ENCODE peak calls at places on chromosomes 11 and 22, in eight cellular contexts. One of them, this sample, is unnamed.

GRCh38 chr22:19803736-19804267 is 43.2 kb downstream of the TBX1 start:
- DNase-seq in brain microvascular endothelial cell: no peak
- DNase-seq in uterus: no peak
- DNase-seq in mammary epithelial cell: no peak
- DNase-seq in AG04450: no peak
- DNase-seq in HFFc6: no peak
- DNase-seq in nephron progenitor cell: no peak
- DNase-seq in tibial artery: no peak
- DNase-seq in this sample: no peak

GRCh38 chr11:46352063-46352841 is 5.0 kb downstream of the DGKZ start:
- DNase-seq in brain microvascular endothelial cell: no peak
- DNase-seq in uterus: no peak
- DNase-seq in mammary epithelial cell: peak; percentile 87
- DNase-seq in AG04450: no peak
- DNase-seq in HFFc6: no peak
- DNase-seq in nephron progenitor cell: peak; percentile 82
- DNase-seq in tibial artery: no peak
- DNase-seq in this sample: no peak

GRCh38 chr11:108733479-108734116 is 68.7 kb downstream of the DDX10 start:
- DNase-seq in brain microvascular endothelial cell: peak; percentile 62
- DNase-seq in uterus: no peak
- DNase-seq in mammary epithelial cell: peak; percentile 58
- DNase-seq in AG04450: no peak
- DNase-seq in HFFc6: peak; percentile 38
- DNase-seq in nephron progenitor cell: no peak
- DNase-seq in tibial artery: no peak
- DNase-seq in this sample: no peak

GRCh38 chr11:33185756-33186155 is 24.5 kb upstream of the CSTF3 start:
- DNase-seq in brain microvascular endothelial cell: no peak
- DNase-seq in uterus: no peak
- DNase-seq in mammary epithelial cell: no peak
- DNase-seq in AG04450: no peak
- DNase-seq in HFFc6: no peak
- DNase-seq in nephron progenitor cell: no peak
- DNase-seq in tibial artery: no peak
- DNase-seq in this sample: no peak

GRCh38 chr11:75475767-75476650 is 43.0 kb upstream of the KLHL35 start:
- DNase-seq in brain microvascular endothelial cell: peak; percentile 9
- DNase-seq in uterus: peak; percentile 60
- DNase-seq in mammary epithelial cell: peak; percentile 30
- DNase-seq in AG04450: no peak
- DNase-seq in HFFc6: no peak
- DNase-seq in nephron progenitor cell: no peak
- DNase-seq in tibial artery: no peak
- DNase-seq in this sample: no peak

GRCh38 chr11:110798231-110798630 is 86.0 kb upstream of the ARHGAP20 start:
- DNase-seq in brain microvascular endothelial cell: no peak
- DNase-seq in uterus: no peak
- DNase-seq in mammary epithelial cell: no peak
- DNase-seq in AG04450: no peak
- DNase-seq in HFFc6: no peak
- DNase-seq in nephron progenitor cell: no peak
- DNase-seq in tibial artery: no peak
- DNase-seq in this sample: no peak

GRCh38 chr11:19646921-19647320 is 65.7 kb upstream of the NAV2 start:
- DNase-seq in brain microvascular endothelial cell: peak; percentile 88
- DNase-seq in uterus: no peak
- DNase-seq in mammary epithelial cell: peak; percentile 54
- DNase-seq in AG04450: peak; percentile 80
- DNase-seq in HFFc6: peak; percentile 95
- DNase-seq in nephron progenitor cell: no peak
- DNase-seq in tibial artery: no peak
- DNase-seq in this sample: no peak

GRCh38 chr11:90997241-90997640 is 774.4 kb upstream of the CHORDC1 start:
- DNase-seq in brain microvascular endothelial cell: no peak
- DNase-seq in uterus: no peak
- DNase-seq in mammary epithelial cell: no peak
- DNase-seq in AG04450: no peak
- DNase-seq in HFFc6: no peak
- DNase-seq in nephron progenitor cell: no peak
- DNase-seq in tibial artery: no peak
- DNase-seq in this sample: no peak

GRCh38 chr11:64868904-64869570 is 9.4 kb downstream of the EHD1 start:
- DNase-seq in brain microvascular endothelial cell: peak; percentile 79
- DNase-seq in uterus: peak; percentile 69
- DNase-seq in mammary epithelial cell: peak; percentile 96
- DNase-seq in AG04450: peak; percentile 81
- DNase-seq in HFFc6: peak; percentile 69
- DNase-seq in nephron progenitor cell: no peak
- DNase-seq in tibial artery: peak; percentile 65
- DNase-seq in this sample: no peak

GRCh38 chr22:30829901-30830550 is 135.4 kb downstream of the OSBP2 start:
- DNase-seq in brain microvascular endothelial cell: peak; percentile 91
- DNase-seq in uterus: no peak
- DNase-seq in mammary epithelial cell: peak; percentile 99
- DNase-seq in AG04450: peak; percentile 68
- DNase-seq in HFFc6: peak; percentile 97
- DNase-seq in nephron progenitor cell: no peak
- DNase-seq in tibial artery: no peak
- DNase-seq in this sample: peak; percentile 68

GRCh38 chr22:46588279-46589140 is 31.7 kb upstream of the GRAMD4 start:
- DNase-seq in brain microvascular endothelial cell: no peak
- DNase-seq in uterus: no peak
- DNase-seq in mammary epithelial cell: no peak
- DNase-seq in AG04450: no peak
- DNase-seq in HFFc6: no peak
- DNase-seq in nephron progenitor cell: no peak
- DNase-seq in tibial artery: no peak
- DNase-seq in this sample: no peak

GRCh38 chr22:46587492-46588278 is 32.5 kb upstream of the GRAMD4 start:
- DNase-seq in brain microvascular endothelial cell: no peak
- DNase-seq in uterus: no peak
- DNase-seq in mammary epithelial cell: no peak
- DNase-seq in AG04450: no peak
- DNase-seq in HFFc6: no peak
- DNase-seq in nephron progenitor cell: no peak
- DNase-seq in tibial artery: peak; percentile 75
- DNase-seq in this sample: no peak

GRCh38 chr22:46589871-46590271 is 30.3 kb upstream of the GRAMD4 start:
- DNase-seq in brain microvascular endothelial cell: no peak
- DNase-seq in uterus: no peak
- DNase-seq in mammary epithelial cell: no peak
- DNase-seq in AG04450: no peak
- DNase-seq in HFFc6: no peak
- DNase-seq in nephron progenitor cell: no peak
- DNase-seq in tibial artery: no peak
- DNase-seq in this sample: no peak

GRCh38 chr22:46590334-46590733 is 29.9 kb upstream of the GRAMD4 start:
- DNase-seq in brain microvascular endothelial cell: no peak
- DNase-seq in uterus: no peak
- DNase-seq in mammary epithelial cell: no peak
- DNase-seq in AG04450: no peak
- DNase-seq in HFFc6: no peak
- DNase-seq in nephron progenitor cell: no peak
- DNase-seq in tibial artery: no peak
- DNase-seq in this sample: no peak

DNA sequence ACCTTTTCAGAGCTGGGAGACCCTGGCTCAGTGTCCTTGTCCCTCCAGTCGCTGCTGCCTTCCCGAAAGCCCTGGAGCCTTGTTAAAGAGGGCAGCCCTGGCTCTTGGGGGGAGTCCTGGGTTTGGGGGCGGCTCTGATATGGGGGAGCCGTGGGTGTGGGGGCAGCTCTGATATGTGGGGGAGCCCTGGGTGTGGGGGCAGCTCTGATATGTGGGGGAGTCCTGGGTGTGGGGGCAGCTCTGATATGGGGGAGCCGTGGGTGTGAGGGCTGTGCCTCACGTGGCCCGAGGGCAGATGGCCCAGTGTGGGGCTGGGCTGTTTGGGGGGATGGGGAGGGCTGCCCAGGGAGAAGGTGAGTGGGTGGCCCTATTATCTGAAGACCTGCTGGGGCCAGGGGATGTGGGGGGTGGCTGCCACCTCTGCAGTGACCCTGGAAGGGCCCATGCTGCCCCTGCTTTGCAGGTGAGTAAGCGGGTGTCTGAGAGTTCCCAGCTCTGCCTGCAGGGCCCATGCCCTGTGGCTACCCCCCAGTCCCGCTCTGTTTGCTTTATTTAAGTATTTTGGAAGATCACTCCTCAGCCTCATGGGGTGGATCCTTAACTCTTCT is 30.9 kb upstream of the GRAMD4 start:
- DNase-seq in brain microvascular endothelial cell: no peak
- DNase-seq in uterus: no peak
- DNase-seq in mammary epithelial cell: no peak
- DNase-seq in AG04450: no peak
- DNase-seq in HFFc6: no peak
- DNase-seq in nephron progenitor cell: no peak
- DNase-seq in tibial artery: no peak
- DNase-seq in this sample: no peak
- TF ChIP-seq CTCF in brain microvascular endothelial cell: no peak
- TF ChIP-seq CTCF in uterus: no peak
- TF ChIP-seq CTCF in mammary epithelial cell: no peak
- TF ChIP-seq CTCF in AG04450: no peak
- TF ChIP-seq CTCF in HFFc6: no peak
- TF ChIP-seq CTCF in nephron progenitor cell: no peak
- TF ChIP-seq CTCF in tibial artery: no peak
- TF ChIP-seq CTCF in this sample: no peak

DNA sequence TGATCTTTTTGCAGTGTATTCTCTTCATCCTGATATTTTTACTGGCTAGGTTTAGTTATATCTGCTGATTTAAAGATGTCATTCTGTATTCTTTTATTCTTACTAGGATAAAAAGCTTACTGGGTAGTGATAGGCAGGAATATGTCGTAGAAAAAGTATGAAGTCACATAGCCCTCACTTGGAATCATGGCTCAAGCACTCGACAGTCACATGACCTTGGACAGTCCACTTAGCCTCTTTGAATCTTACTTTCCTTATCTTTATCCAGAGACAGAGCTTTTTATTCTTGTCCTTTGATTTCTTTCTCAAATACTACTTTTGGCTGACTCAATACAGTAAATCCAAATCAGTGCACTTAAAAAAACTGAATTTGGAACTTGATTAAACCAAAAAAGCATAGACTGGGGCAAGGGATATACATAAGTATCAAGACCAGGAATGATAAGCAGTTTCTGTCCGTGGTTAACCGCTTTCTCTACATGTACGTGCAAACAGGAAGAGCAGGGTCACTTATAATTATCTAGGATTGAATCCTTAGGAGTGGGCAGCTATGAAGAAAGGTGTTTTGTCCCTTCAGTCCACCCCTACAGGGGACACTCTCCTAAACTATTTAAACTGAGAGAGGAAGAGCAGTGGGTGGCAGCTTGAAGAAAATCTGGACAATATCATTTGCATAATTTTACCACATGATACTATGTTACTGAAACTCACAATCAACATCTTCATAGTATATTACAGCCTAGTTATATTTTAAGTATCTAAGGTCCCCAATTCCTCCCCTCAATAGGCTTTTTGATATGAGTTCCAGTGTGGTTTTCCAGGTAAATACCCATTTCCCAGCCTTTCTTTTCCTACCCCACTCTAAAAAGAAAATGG is 8.0 kb downstream of the MMP7 start:
- DNase-seq in brain microvascular endothelial cell: no peak
- DNase-seq in uterus: no peak
- DNase-seq in mammary epithelial cell: no peak
- DNase-seq in AG04450: no peak
- DNase-seq in HFFc6: no peak
- DNase-seq in nephron progenitor cell: no peak
- DNase-seq in tibial artery: no peak
- DNase-seq in this sample: no peak
- TF ChIP-seq CTCF in brain microvascular endothelial cell: no peak
- TF ChIP-seq CTCF in uterus: no peak
- TF ChIP-seq CTCF in mammary epithelial cell: no peak
- TF ChIP-seq CTCF in AG04450: no peak
- TF ChIP-seq CTCF in HFFc6: no peak
- TF ChIP-seq CTCF in nephron progenitor cell: no peak
- TF ChIP-seq CTCF in tibial artery: no peak
- TF ChIP-seq CTCF in this sample: no peak

GRCh38 chr11:119996556-119996955 is 141.4 kb downstream of the TRIM29 start:
- DNase-seq in brain microvascular endothelial cell: no peak
- DNase-seq in uterus: no peak
- DNase-seq in mammary epithelial cell: no peak
- DNase-seq in AG04450: no peak
- DNase-seq in HFFc6: no peak
- DNase-seq in nephron progenitor cell: no peak
- DNase-seq in tibial artery: no peak
- DNase-seq in this sample: no peak

GRCh38 chr11:119995730-119996491 is 142.0 kb downstream of the TRIM29 start:
- DNase-seq in brain microvascular endothelial cell: no peak
- DNase-seq in uterus: no peak
- DNase-seq in mammary epithelial cell: peak; percentile 29
- DNase-seq in AG04450: no peak
- DNase-seq in HFFc6: no peak
- DNase-seq in nephron progenitor cell: no peak
- DNase-seq in tibial artery: no peak
- DNase-seq in this sample: no peak

GRCh38 chr11:120001161-120002135 is 136.5 kb downstream of the TRIM29 start:
- DNase-seq in brain microvascular endothelial cell: no peak
- DNase-seq in uterus: no peak
- DNase-seq in mammary epithelial cell: no peak
- DNase-seq in AG04450: no peak
- DNase-seq in HFFc6: no peak
- DNase-seq in nephron progenitor cell: no peak
- DNase-seq in tibial artery: no peak
- DNase-seq in this sample: no peak

GRCh38 chr11:119993732-119994131 is 144.2 kb downstream of the TRIM29 start:
- DNase-seq in brain microvascular endothelial cell: no peak
- DNase-seq in uterus: no peak
- DNase-seq in mammary epithelial cell: peak; percentile 42
- DNase-seq in AG04450: no peak
- DNase-seq in HFFc6: no peak
- DNase-seq in nephron progenitor cell: no peak
- DNase-seq in tibial artery: no peak
- DNase-seq in this sample: no peak

GRCh38 chr11:119999220-119999619 is 138.7 kb downstream of the TRIM29 start:
- DNase-seq in brain microvascular endothelial cell: no peak
- DNase-seq in uterus: no peak
- DNase-seq in mammary epithelial cell: peak; percentile 6
- DNase-seq in AG04450: no peak
- DNase-seq in HFFc6: no peak
- DNase-seq in nephron progenitor cell: no peak
- DNase-seq in tibial artery: no peak
- DNase-seq in this sample: no peak
- TF ChIP-seq CTCF in brain microvascular endothelial cell: peak; percentile 22
- TF ChIP-seq CTCF in uterus: no peak
- TF ChIP-seq CTCF in mammary epithelial cell: peak; percentile 56
- TF ChIP-seq CTCF in AG04450: no peak
- TF ChIP-seq CTCF in HFFc6: peak; percentile 28
- TF ChIP-seq CTCF in nephron progenitor cell: no peak
- TF ChIP-seq CTCF in tibial artery: no peak
- TF ChIP-seq CTCF in this sample: no peak

DNA sequence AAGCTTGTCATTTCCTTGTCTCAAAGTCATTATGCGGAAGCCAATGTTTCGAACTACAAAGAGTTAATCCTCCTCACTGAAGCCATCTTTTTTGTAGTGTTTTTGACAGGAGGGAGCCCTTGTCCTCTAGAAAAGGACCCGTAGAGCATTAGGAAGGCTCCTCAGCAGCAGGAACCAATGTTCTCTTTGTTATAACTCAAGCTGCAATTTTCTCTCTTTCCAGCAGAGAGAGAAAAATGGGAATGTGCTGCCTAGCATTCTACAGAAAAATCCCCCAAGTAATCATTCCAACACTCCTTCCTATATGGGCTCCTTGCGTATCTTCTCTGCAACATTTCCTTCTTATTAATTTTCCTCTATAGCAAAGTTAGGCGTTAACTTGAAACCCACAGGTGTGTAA is 30.6 kb downstream of the SC5D start:
- DNase-seq in brain microvascular endothelial cell: no peak
- DNase-seq in uterus: no peak
- DNase-seq in mammary epithelial cell: no peak
- DNase-seq in AG04450: no peak
- DNase-seq in HFFc6: no peak
- DNase-seq in nephron progenitor cell: no peak
- DNase-seq in tibial artery: no peak
- DNase-seq in this sample: no peak
- TF ChIP-seq CTCF in brain microvascular endothelial cell: peak; percentile 6
- TF ChIP-seq CTCF in uterus: no peak
- TF ChIP-seq CTCF in mammary epithelial cell: peak; percentile 11
- TF ChIP-seq CTCF in AG04450: peak; percentile 6
- TF ChIP-seq CTCF in HFFc6: peak; percentile 28
- TF ChIP-seq CTCF in nephron progenitor cell: no peak
- TF ChIP-seq CTCF in tibial artery: no peak
- TF ChIP-seq CTCF in this sample: no peak